ENCODE peak calls at places on chromosomes 12 and 14, in eight cellular contexts. Z, F, U, A, Y, O, H and E are unnamed samples.

GRCh38 chr12:103423061-103423473 is 72.7 kb downstream of the C12orf42 start:
- DNase-seq in Z (no peak), F (no peak), U (no peak), A (peak; percentile 79), Y (no peak), O (no peak), H (no peak), E (no peak)

GRCh38 chr12:40336573-40337199 is 111.9 kb downstream of the LRRK2 start:
- DNase-seq in Z (no peak), F (no peak), U (peak; percentile 5), A (no peak), Y (peak; percentile 43), O (no peak), H (no peak), E (no peak)

GRCh38 chr12:57096099-57096572 is 7.2 kb downstream of the NAB2 start:
- DNase-seq in Z (no peak), F (no peak), U (no peak), A (no peak), Y (no peak), O (no peak), H (no peak), E (no peak)

GRCh38 chr12:109098671-109099070 is 1.3 kb downstream of the UNG start:
- DNase-seq in Z (no peak), F (no peak), U (no peak), A (no peak), Y (no peak), O (no peak), H (no peak), E (no peak)

GRCh38 chr12:71857657-71858056 is 18.1 kb downstream of the TBC1D15 start:
- DNase-seq in Z (no peak), F (no peak), U (no peak), A (no peak), Y (no peak), O (no peak), H (no peak), E (no peak)

GRCh38 chr12:31008961-31009840 is 64.5 kb upstream of the DDX11 start:
- DNase-seq in Z (peak; percentile 33), F (no peak), U (no peak), A (no peak), Y (no peak), O (no peak), H (no peak), E (no peak)

GRCh38 chr14:76647699-76648298 is 113.5 kb upstream of the VASH1 start:
- DNase-seq in Z (no peak), F (peak; percentile 15), U (peak; percentile 59), A (peak; percentile 45), Y (peak; percentile 90), O (no peak), H (peak; percentile 40), E (peak; percentile 18)

GRCh38 chr12:14771651-14772137 is 31.6 kb downstream of the WBP11 start:
- DNase-seq in Z (no peak), F (no peak), U (no peak), A (no peak), Y (peak; percentile 51), O (no peak), H (peak; percentile 71), E (no peak)

GRCh38 chr14:90871605-90872233 is 55.5 kb upstream of the TTC7B start:
- DNase-seq in Z (no peak), F (no peak), U (peak; percentile 54), A (no peak), Y (no peak), O (no peak), H (no peak), E (no peak)

GRCh38 chr14:99821519-99822165 is 28.4 kb downstream of the EML1 start:
- DNase-seq in Z (no peak), F (no peak), U (peak; percentile 85), A (no peak), Y (no peak), O (no peak), H (peak; percentile 29), E (peak; percentile 18)

GRCh38 chr14:74571901-74572828 is 39.9 kb downstream of the LTBP2 start:
- DNase-seq in Z (no peak), F (peak; percentile 47), U (peak; percentile 100), A (no peak), Y (no peak), O (no peak), H (no peak), E (peak; percentile 78)

GRCh38 chr12:8033153-8034044 is 883 bp downstream of the FOXJ2 start:
- DNase-seq in Z (no peak), F (peak; percentile 54), U (peak; percentile 33), A (peak; percentile 34), Y (peak; percentile 81), O (no peak), H (peak; percentile 69), E (peak; percentile 77)
- H3K4me1 ChIP-seq in Z (peaks cover 57% of the 10 kb centered on the region), F (peaks cover 55% of the 10 kb centered on the region), U (peaks cover 21% of the 10 kb centered on the region), A (peaks cover 10% of the 10 kb centered on the region), Y (peaks cover 57% of the 10 kb centered on the region), O (peaks cover 61% of the 10 kb centered on the region), H (peaks cover 62% of the 10 kb centered on the region), E (peaks cover 50% of the 10 kb centered on the region)

GRCh38 chr12:115384391-115384790 is 700.4 kb upstream of the TBX3 start:
- DNase-seq in Z (no peak), F (no peak), U (no peak), A (no peak), Y (no peak), O (no peak), H (no peak), E (no peak)

GRCh38 chr12:115383668-115384067 is 699.7 kb upstream of the TBX3 start:
- DNase-seq in Z (no peak), F (peak; percentile 19), U (peak; percentile 93), A (no peak), Y (no peak), O (peak; percentile 49), H (no peak), E (peak; percentile 79)

GRCh38 chr12:115385141-115385540 is 701.2 kb upstream of the TBX3 start:
- DNase-seq in Z (no peak), F (no peak), U (no peak), A (no peak), Y (no peak), O (no peak), H (no peak), E (no peak)

GRCh38 chr12:115388139-115388538 is 704.2 kb upstream of the TBX3 start:
- DNase-seq in Z (no peak), F (no peak), U (no peak), A (no peak), Y (no peak), O (no peak), H (no peak), E (no peak)

GRCh38 chr12:115387392-115387791 is 703.4 kb upstream of the TBX3 start:
- DNase-seq in Z (no peak), F (no peak), U (no peak), A (no peak), Y (peak; percentile 41), O (no peak), H (no peak), E (no peak)
- H3K4me3 ChIP-seq in Z (no peak overlapping the region), F (no peak overlapping the region), U (no peak overlapping the region), A (no peak overlapping the region), Y (no peak overlapping the region), O (no peak overlapping the region), H (no peak overlapping the region), E (no peak overlapping the region)

DNA sequence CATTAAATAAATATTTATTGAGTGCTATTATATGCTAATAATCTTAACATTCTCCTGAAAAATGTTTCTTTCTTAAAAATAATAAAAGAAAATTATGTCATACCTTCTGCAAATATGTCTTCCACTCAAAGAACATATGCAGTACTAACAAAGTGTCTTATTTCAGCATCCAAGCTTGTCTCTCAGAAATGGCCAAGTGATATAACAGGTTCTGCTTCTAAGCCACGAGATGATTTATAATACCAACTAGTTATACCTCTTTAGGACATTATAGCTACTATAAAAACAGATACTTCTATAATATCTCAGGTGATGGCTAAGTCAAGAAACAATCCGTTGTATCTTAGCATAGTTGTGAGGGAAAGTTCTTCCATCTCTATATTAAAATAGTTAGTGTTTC is 128.1 kb upstream of the ARID2 start:
- DNase-seq in Z (no peak), F (no peak), U (no peak), A (no peak), Y (no peak), O (no peak), H (no peak), E (no peak)
- TF ChIP-seq CTCF in Z (no peak), F (no peak), U (no peak), A (no peak), Y (no peak), O (no peak), H (no peak), E (no peak)

GRCh38 chr14:68471964-68472508 is 320.8 kb downstream of the ZFP36L1 start:
- DNase-seq in Z (no peak), F (no peak), U (no peak), A (no peak), Y (peak; percentile 20), O (no peak), H (no peak), E (peak; percentile 39)
- H3K4me1 ChIP-seq in Z (peaks cover 25% of the 10 kb centered on the region), F (peaks cover 26% of the 10 kb centered on the region), U (peaks cover 5% of the 10 kb centered on the region), A (no peaks in the 10 kb centered on the region), Y (peaks cover 53% of the 10 kb centered on the region), O (peaks cover 76% of the 10 kb centered on the region), H (no peaks in the 10 kb centered on the region), E (peaks cover 43% of the 10 kb centered on the region)